ENCODE peak calls at places on chromosome 16, in seven cellular contexts. H is RWPE1; Q is caudate nucleus; Y is Peyer's patch; N is effector memory CD4-positive, alpha-beta T cell; D is stomach; O is lung. V is an unnamed sample.
A peak's percentile ranks its signal among the peaks of the same experiment; 100 is the strongest.

GRCh38 chr16:86120201-86120981 is 221.4 kb downstream of the IRF8 start:
- DNase-seq in O (no peak), D (no peak), N (no peak), Q (no peak), H (no peak), Y (peak; percentile 14), V (no peak)

GRCh38 chr16:46753015-46753414 is 4.9 kb upstream of the MYLK3 start:
- DNase-seq in H (no peak), O (no peak), N (no peak), Y (no peak), D (no peak), Q (no peak), V (no peak)

GRCh38 chr16:1572664-1573063 is 39.2 kb downstream of the TMEM204 start:
- DNase-seq in D (no peak), Y (no peak), O (no peak), N (no peak), H (no peak), Q (no peak), V (no peak)

GRCh38 chr16:11256657-11257130 is 690 bp upstream of the SOCS1 start:
- DNase-seq in Q (no peak), D (peak; percentile 69), O (peak; percentile 63), N (peak; percentile 11), H (peak; percentile 27), Y (peak; percentile 81), V (peak; percentile 29)

GRCh38 chr16:46885960-46886763 is 2.0 kb downstream of the GPT2 start:
- DNase-seq in Q (no peak), N (no peak), H (peak; percentile 36), D (peak; percentile 77), O (no peak), Y (no peak), V (no peak)

GRCh38 chr16:53962041-53962440 is 258.1 kb downstream of the FTO start:
- DNase-seq in H (no peak), Y (no peak), N (no peak), O (no peak), D (no peak), Q (no peak), V (no peak)

GRCh38 chr16:75860654-75861053 is 134.4 kb upstream of the CPHXL start:
- DNase-seq in D (no peak), N (no peak), Y (no peak), H (no peak), Q (peak; percentile 7), O (no peak), V (no peak)

GRCh38 chr16:21033707-21034106 is 116.9 kb downstream of the DNAH3 start:
- DNase-seq in N (no peak), O (no peak), H (no peak), Y (no peak), D (no peak), Q (no peak), V (peak; percentile 6)

GRCh38 chr16:77117687-77118086 is 73.3 kb upstream of the MON1B start:
- DNase-seq in H (no peak), D (no peak), Y (no peak), N (no peak), O (no peak), Q (no peak), V (peak; percentile 2)

GRCh38 chr16:1333149-1333812 is at the start of gene BAIAP3:
- DNase-seq in N (peak; percentile 27), Y (peak; percentile 78), Q (no peak), H (peak; percentile 73), D (peak; percentile 59), O (no peak), V (peak; percentile 56)

GRCh38 chr16:69494993-69495392 is 70.6 kb downstream of the CYB5B start:
- DNase-seq in Y (no peak), N (no peak), Q (no peak), H (no peak), D (no peak), O (peak; percentile 31), V (peak; percentile 37)

GRCh38 chr16:70159355-70160348 is 13.9 kb upstream of the CLEC18C start:
- DNase-seq in H (no peak), N (no peak), Y (no peak), D (no peak), O (no peak), Q (no peak), V (no peak)

GRCh38 chr16:73210686-73211085 is 162.8 kb upstream of the ZFHX3 start:
- DNase-seq in Y (no peak), N (no peak), D (no peak), H (no peak), O (no peak), Q (no peak), V (no peak)

GRCh38 chr16:66717112-66717675 is 20.7 kb upstream of the CMTM4 start:
- DNase-seq in D (no peak), O (no peak), H (no peak), N (no peak), Y (peak; percentile 81), Q (no peak), V (peak; percentile 64)

GRCh38 chr16:76345093-76345735 is 68.0 kb downstream of the CNTNAP4 start:
- DNase-seq in H (no peak), N (no peak), Y (no peak), Q (no peak), D (no peak), O (peak; percentile 43), V (no peak)

GRCh38 chr16:23482778-23483177 is 27.5 kb downstream of the GGA2 start:
- DNase-seq in Q (no peak), D (no peak), N (peak; percentile 36), O (no peak), H (no peak), Y (no peak), V (no peak)

GRCh38 chr16:31052131-31052530 is 18.8 kb downstream of the STX4 start:
- DNase-seq in N (no peak), D (no peak), O (peak; percentile 46), H (peak; percentile 95), Q (no peak), Y (peak; percentile 78), V (no peak)

GRCh38 chr16:70252355-70252988 is 732 bp upstream of the EXOSC6 start:
- DNase-seq in H (no peak), Q (no peak), D (no peak), Y (no peak), O (no peak), N (no peak), V (peak; percentile 67)

GRCh38 chr16:51399908-51400670 is 249.0 kb upstream of the SALL1 start:
- DNase-seq in H (no peak), O (no peak), N (no peak), Q (no peak), D (no peak), Y (no peak), V (no peak)

GRCh38 chr16:51402785-51403184 is 251.7 kb upstream of the SALL1 start:
- DNase-seq in Y (no peak), H (no peak), D (peak; percentile 52), Q (no peak), O (no peak), N (no peak), V (no peak)

GRCh38 chr16:51401673-51402072 is 250.6 kb upstream of the SALL1 start:
- DNase-seq in D (no peak), Q (no peak), N (no peak), O (no peak), H (no peak), Y (no peak), V (no peak)

GRCh38 chr16:51404386-51404785 is 253.3 kb upstream of the SALL1 start:
- DNase-seq in H (no peak), Y (no peak), N (no peak), O (no peak), Q (no peak), D (no peak), V (no peak)

GRCh38 chr16:51402239-51402638 is 251.2 kb upstream of the SALL1 start:
- DNase-seq in H (no peak), N (no peak), Q (no peak), Y (no peak), O (no peak), D (no peak), V (no peak)
- H3K27ac ChIP-seq in H (no peak overlapping the region), N (no peak overlapping the region), Q (no peak overlapping the region), Y (no peak overlapping the region), O (no peak overlapping the region), D (no peak overlapping the region), V (no peak overlapping the region)

DNA sequence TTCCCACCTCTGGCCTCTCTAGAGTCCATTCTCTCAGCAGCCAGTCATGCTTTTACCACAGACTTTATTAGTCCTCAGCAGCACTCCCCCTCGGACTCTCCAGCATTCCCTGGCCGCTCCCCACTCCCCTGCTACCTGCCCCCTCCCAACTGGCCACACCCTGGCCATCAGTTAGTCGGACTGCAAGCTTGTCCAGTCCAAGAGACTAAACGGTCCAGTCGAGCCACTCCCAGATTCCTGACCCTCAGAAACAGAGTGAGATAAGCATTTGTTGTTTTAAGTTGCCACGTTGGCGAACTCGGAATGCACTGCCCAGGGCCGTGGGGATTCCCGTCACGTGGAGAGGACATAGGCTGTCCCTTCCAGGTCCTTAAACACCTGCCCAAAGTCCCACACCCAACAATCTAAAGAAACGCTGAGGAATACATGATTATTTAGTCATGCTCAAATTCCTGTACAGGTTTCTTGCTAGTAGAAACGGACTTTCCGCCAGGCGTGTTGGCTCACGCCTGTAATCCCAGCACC is 5.8 kb upstream of the SPG7 start:
- DNase-seq in Y (peak; percentile 89), H (peak; percentile 72), D (peak; percentile 86), O (peak; percentile 77), N (no peak), Q (no peak), V (no peak)
- H3K27ac ChIP-seq in Y (peak overlapping the region; percentile 80), H (peak overlapping the region; percentile 80), D (peak overlapping the region; percentile 97), O (peak overlapping the region; percentile 80), N (no peak overlapping the region), Q (no peak overlapping the region), V (no peak overlapping the region)

GRCh38 chr16:88499836-88500251 is 46.8 kb downstream of the ZFPM1 start:
- DNase-seq in Q (no peak), O (no peak), Y (no peak), H (no peak), D (peak; percentile 66), N (no peak), V (no peak)
- H3K27ac ChIP-seq in Q (no peak overlapping the region), O (peak overlapping the region; percentile 35), Y (no peak overlapping the region), H (no peak overlapping the region), D (peak overlapping the region; percentile 86), N (no peak overlapping the region), V (no peak overlapping the region)

GRCh38 chr16:68197250-68197649 is 38.7 kb downstream of the ESRP2 start:
- DNase-seq in N (no peak), O (no peak), Q (no peak), Y (no peak), H (no peak), D (no peak), V (no peak)

GRCh38 chr16:68206224-68206623 is 29.7 kb downstream of the ESRP2 start:
- DNase-seq in Y (no peak), D (no peak), N (no peak), O (no peak), H (no peak), Q (no peak), V (no peak)

GRCh38 chr16:68194263-68194662 is 41.7 kb downstream of the ESRP2 start:
- DNase-seq in D (no peak), Y (no peak), Q (no peak), N (no peak), O (no peak), H (no peak), V (no peak)

DNA sequence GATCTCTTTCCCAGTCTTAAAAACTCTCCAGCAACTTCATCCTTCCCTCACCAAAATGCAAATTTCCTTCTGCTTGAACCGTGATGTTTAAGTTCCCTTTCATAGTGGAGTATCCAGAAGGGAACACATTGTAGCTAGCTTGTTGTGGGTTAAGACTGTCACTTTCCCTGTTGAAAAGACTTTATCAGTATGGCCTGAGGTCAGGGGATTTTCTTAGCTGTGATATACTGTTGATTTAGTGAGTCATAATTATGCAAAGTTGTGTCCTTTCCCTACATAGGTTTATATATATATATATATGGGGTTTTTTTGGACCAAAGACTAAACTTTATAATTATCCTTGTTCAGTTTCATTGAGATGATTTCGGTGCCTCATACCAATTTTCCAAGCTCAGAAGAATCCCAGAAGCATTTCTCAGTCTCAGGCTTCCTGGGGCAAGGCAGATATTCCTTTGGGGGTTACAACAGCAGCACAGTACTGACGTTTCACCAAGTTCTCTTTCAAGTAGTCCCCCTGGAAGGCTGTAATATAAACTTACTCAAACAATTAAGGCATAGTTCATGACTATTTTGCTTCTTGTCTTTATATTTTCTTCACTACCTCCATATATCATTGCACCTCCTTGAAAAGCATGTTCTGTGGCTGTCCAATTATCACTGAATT is 35.7 kb downstream of the ESRP2 start:
- DNase-seq in H (peak; percentile 19), D (no peak), O (no peak), Q (no peak), Y (no peak), N (no peak), V (no peak)
- H3K27ac ChIP-seq in H (no peak overlapping the region), D (no peak overlapping the region), O (no peak overlapping the region), Q (no peak overlapping the region), Y (no peak overlapping the region), N (no peak overlapping the region), V (no peak overlapping the region)

V was measured in A673.